ENCODE peak calls at places on chromosomes 13 and 19, in seven cellular contexts. K is activated CD4-positive, alpha-beta T cell treated with anti-CD3 and anti-CD28 coated beads, Interleukin-2, amount 50 U/mL, for 1 hour; Y is NCI-H774; P is C1 segment of cervical spinal cord; D is aorta; C is AG09309; B is NCI-H1436. O is an unnamed sample.

GRCh38 chr13:79225487-79226232 is 180.4 kb downstream of the RBM26 start:
- DNase-seq in K (no peak), Y (no peak), P (no peak), D (no peak), C (no peak), B (no peak), O (no peak)

GRCh38 chr13:35917252-35917941 is 213.8 kb downstream of the DCLK1 start:
- DNase-seq in K (no peak), Y (no peak), P (no peak), D (no peak), C (no peak), B (no peak), O (no peak)

GRCh38 chr13:20231839-20232555 is at the start of gene GJB6:
- DNase-seq in K (peak), Y (no peak), P (no peak), D (no peak), C (no peak), B (no peak), O (no peak)

GRCh38 chr13:50387124-50387581 is 371.9 kb downstream of the KCNRG start:
- DNase-seq in K (peak), Y (no peak), P (no peak), D (no peak), C (no peak), B (peak), O (peak)

GRCh38 chr19:42075364-42075615 is 676 bp upstream of the ZNF574 start:
- DNase-seq in K (no peak), Y (no peak), P (no peak), D (no peak), C (no peak), B (no peak), O (no peak)

GRCh38 chr13:105118577-105118976 is 1416.9 kb downstream of the EFNB2 start:
- DNase-seq in K (no peak), Y (no peak), P (no peak), D (no peak), C (no peak), B (no peak), O (no peak)

GRCh38 chr13:99875391-99875790 is 96.2 kb downstream of the ZIC5 start:
- DNase-seq in K (no peak), Y (no peak), P (no peak), D (no peak), C (no peak), B (no peak), O (no peak)

GRCh38 chr13:84191199-84191598 is 308.9 kb upstream of the SLITRK1 start:
- DNase-seq in K (no peak), Y (no peak), P (no peak), D (no peak), C (no peak), B (no peak), O (no peak)

GRCh38 chr19:47228937-47229673 is 1.9 kb downstream of the BBC3 start:
- DNase-seq in K (no peak), Y (no peak), P (no peak), D (no peak), C (no peak), B (no peak), O (no peak)

GRCh38 chr13:113445791-113446487 is 7.3 kb downstream of the ADPRHL1 start:
- DNase-seq in K (no peak), Y (no peak), P (no peak), D (no peak), C (no peak), B (no peak), O (no peak)

GRCh38 chr19:23774156-23774971 is 15.7 kb upstream of the ZNF681 start:
- DNase-seq in K (no peak), Y (no peak), P (no peak), D (no peak), C (no peak), B (no peak), O (no peak)

GRCh38 chr19:38970664-38971532 is 4.6 kb downstream of the FBXO17 start:
- DNase-seq in K (no peak), Y (no peak), P (no peak), D (no peak), C (peak), B (peak), O (no peak)

GRCh38 chr13:50934735-50935419 is 25.3 kb downstream of the RNASEH2B start:
- DNase-seq in K (no peak), Y (no peak), P (no peak), D (no peak), C (no peak), B (no peak), O (no peak)

GRCh38 chr13:96279904-96280303 is 190.0 kb downstream of the HS6ST3 start:
- DNase-seq in K (no peak), Y (no peak), P (no peak), D (no peak), C (no peak), B (peak), O (no peak)

GRCh38 chr13:42594577-42595571 is 20.9 kb downstream of the TNFSF11 start:
- DNase-seq in K (peak), Y (peak), P (no peak), D (no peak), C (peak), B (peak), O (peak)

GRCh38 chr13:74082741-74083160 is 51.5 kb downstream of the KLF12 start:
- DNase-seq in K (no peak), Y (no peak), P (no peak), D (no peak), C (no peak), B (no peak), O (no peak)

GRCh38 chr13:27857271-27857670 is 62.5 kb upstream of the PDX1 start:
- DNase-seq in K (no peak), Y (peak), P (no peak), D (no peak), C (no peak), B (no peak), O (peak)

GRCh38 chr13:68261105-68261504 is 1031.0 kb upstream of the PCDH9 start:
- DNase-seq in K (no peak), Y (no peak), P (no peak), D (no peak), C (no peak), B (no peak), O (no peak)

GRCh38 chr13:25300861-25301346 is 521 bp upstream of the NUP58 start:
- DNase-seq in K (peak), Y (no peak), P (peak), D (peak), C (no peak), B (no peak), O (no peak)

GRCh38 chr13:40313269-40314200 is 352.9 kb downstream of the FOXO1 start:
- DNase-seq in K (no peak), Y (no peak), P (no peak), D (no peak), C (no peak), B (no peak), O (no peak)

GRCh38 chr19:28067882-28068281 is 1145.1 kb downstream of the UQCRFS1 start:
- DNase-seq in K (no peak), Y (no peak), P (no peak), D (no peak), C (no peak), B (no peak), O (no peak)

GRCh38 chr13:42883771-42884170 is 102.4 kb downstream of the FAM216B start:
- DNase-seq in K (no peak), Y (no peak), P (no peak), D (no peak), C (no peak), B (no peak), O (peak)